ENCODE peak calls at places on chromosomes 16 and 17, in nine cellular contexts. One of them, this sample, is unnamed.

GRCh38 chr16:27233731-27234130 is 30.4 kb downstream of the KDM8 start:
- DNase-seq in testis: no peak
- DNase-seq in heart left ventricle: no peak
- DNase-seq in stomach: no peak
- DNase-seq in body of pancreas: no peak
- DNase-seq in uterus: no peak
- DNase-seq in Peyer's patch: no peak
- DNase-seq in HCT116: no peak
- DNase-seq in right lobe of liver: no peak
- DNase-seq in this sample: no peak

GRCh38 chr17:63706346-63707102 is 6.6 kb upstream of the LIMD2 start:
- DNase-seq in body of pancreas: no peak
- DNase-seq in stomach: no peak
- DNase-seq in testis: no peak
- DNase-seq in uterus: no peak
- DNase-seq in Peyer's patch: no peak
- DNase-seq in HCT116: no peak
- DNase-seq in heart left ventricle: no peak
- DNase-seq in right lobe of liver: no peak
- DNase-seq in this sample: no peak

GRCh38 chr17:14359251-14359939 is 58.5 kb downstream of the HS3ST3B1 start:
- DNase-seq in stomach: no peak
- DNase-seq in HCT116: no peak
- DNase-seq in testis: no peak
- DNase-seq in right lobe of liver: no peak
- DNase-seq in body of pancreas: no peak
- DNase-seq in uterus: no peak
- DNase-seq in Peyer's patch: no peak
- DNase-seq in heart left ventricle: no peak
- DNase-seq in this sample: no peak

GRCh38 chr16:5905935-5906334 is 808.3 kb upstream of the EEF2KMT start:
- DNase-seq in HCT116: no peak
- DNase-seq in heart left ventricle: no peak
- DNase-seq in uterus: no peak
- DNase-seq in Peyer's patch: no peak
- DNase-seq in stomach: no peak
- DNase-seq in body of pancreas: no peak
- DNase-seq in right lobe of liver: no peak
- DNase-seq in testis: no peak
- DNase-seq in this sample: no peak

GRCh38 chr17:61219460-61219859 is 180.2 kb upstream of the TBX2 start:
- DNase-seq in Peyer's patch: no peak
- DNase-seq in testis: no peak
- DNase-seq in body of pancreas: no peak
- DNase-seq in uterus: no peak
- DNase-seq in heart left ventricle: peak
- DNase-seq in HCT116: no peak
- DNase-seq in right lobe of liver: no peak
- DNase-seq in stomach: no peak
- DNase-seq in this sample: no peak

GRCh38 chr17:27353469-27354050 is 59.6 kb downstream of the WSB1 start:
- DNase-seq in body of pancreas: peak
- DNase-seq in uterus: peak
- DNase-seq in heart left ventricle: peak
- DNase-seq in stomach: peak
- DNase-seq in HCT116: peak
- DNase-seq in Peyer's patch: peak
- DNase-seq in testis: peak
- DNase-seq in right lobe of liver: peak
- DNase-seq in this sample: peak

GRCh38 chr17:47866941-47867340 is 16.0 kb upstream of the SP6 start:
- DNase-seq in Peyer's patch: no peak
- DNase-seq in stomach: no peak
- DNase-seq in heart left ventricle: peak
- DNase-seq in HCT116: no peak
- DNase-seq in right lobe of liver: peak
- DNase-seq in body of pancreas: no peak
- DNase-seq in testis: no peak
- DNase-seq in uterus: no peak
- DNase-seq in this sample: no peak

GRCh38 chr17:31654936-31655335 is 204.1 kb downstream of the COPRS start:
- DNase-seq in HCT116: no peak
- DNase-seq in Peyer's patch: no peak
- DNase-seq in heart left ventricle: peak
- DNase-seq in stomach: no peak
- DNase-seq in testis: no peak
- DNase-seq in uterus: no peak
- DNase-seq in right lobe of liver: no peak
- DNase-seq in body of pancreas: no peak
- DNase-seq in this sample: peak

GRCh38 chr16:77289331-77289809 is 90.2 kb downstream of the SYCE1L start:
- DNase-seq in Peyer's patch: no peak
- DNase-seq in stomach: no peak
- DNase-seq in uterus: no peak
- DNase-seq in right lobe of liver: no peak
- DNase-seq in body of pancreas: no peak
- DNase-seq in heart left ventricle: no peak
- DNase-seq in testis: no peak
- DNase-seq in HCT116: no peak
- DNase-seq in this sample: no peak

GRCh38 chr17:9239821-9240658 is 218.7 kb downstream of the NTN1 start:
- DNase-seq in stomach: peak
- DNase-seq in Peyer's patch: peak
- DNase-seq in HCT116: peak
- DNase-seq in body of pancreas: peak
- DNase-seq in right lobe of liver: peak
- DNase-seq in testis: peak
- DNase-seq in uterus: peak
- DNase-seq in heart left ventricle: peak
- DNase-seq in this sample: no peak

GRCh38 chr16:67649494-67649931 is 4.6 kb downstream of the CARMIL2 start:
- DNase-seq in right lobe of liver: no peak
- DNase-seq in body of pancreas: no peak
- DNase-seq in testis: no peak
- DNase-seq in heart left ventricle: no peak
- DNase-seq in HCT116: no peak
- DNase-seq in uterus: no peak
- DNase-seq in stomach: no peak
- DNase-seq in Peyer's patch: peak
- DNase-seq in this sample: no peak

GRCh38 chr16:88326611-88327485 is 55.9 kb upstream of the ZNF469 start:
- DNase-seq in stomach: no peak
- DNase-seq in uterus: no peak
- DNase-seq in heart left ventricle: no peak
- DNase-seq in HCT116: no peak
- DNase-seq in Peyer's patch: no peak
- DNase-seq in right lobe of liver: no peak
- DNase-seq in body of pancreas: no peak
- DNase-seq in testis: no peak
- DNase-seq in this sample: no peak

GRCh38 chr16:11010576-11011221 is 66.3 kb downstream of the CLEC16A start:
- DNase-seq in HCT116: no peak
- DNase-seq in stomach: no peak
- DNase-seq in heart left ventricle: peak
- DNase-seq in uterus: peak
- DNase-seq in right lobe of liver: no peak
- DNase-seq in testis: peak
- DNase-seq in body of pancreas: peak
- DNase-seq in Peyer's patch: no peak
- DNase-seq in this sample: no peak

GRCh38 chr17:72797142-72797541 is 295.3 kb downstream of the SLC39A11 start:
- DNase-seq in uterus: no peak
- DNase-seq in heart left ventricle: no peak
- DNase-seq in right lobe of liver: no peak
- DNase-seq in testis: no peak
- DNase-seq in body of pancreas: no peak
- DNase-seq in Peyer's patch: no peak
- DNase-seq in stomach: no peak
- DNase-seq in HCT116: no peak
- DNase-seq in this sample: no peak

GRCh38 chr17:57001541-57001940 is 23.6 kb downstream of the SCPEP1 start:
- DNase-seq in uterus: no peak
- DNase-seq in stomach: no peak
- DNase-seq in right lobe of liver: no peak
- DNase-seq in Peyer's patch: no peak
- DNase-seq in testis: no peak
- DNase-seq in heart left ventricle: no peak
- DNase-seq in HCT116: no peak
- DNase-seq in body of pancreas: no peak
- DNase-seq in this sample: no peak

GRCh38 chr17:2123467-2124251 is 68.8 kb downstream of the HIC1 start:
- DNase-seq in body of pancreas: no peak
- DNase-seq in heart left ventricle: no peak
- DNase-seq in HCT116: no peak
- DNase-seq in Peyer's patch: no peak
- DNase-seq in uterus: no peak
- DNase-seq in stomach: no peak
- DNase-seq in testis: peak
- DNase-seq in right lobe of liver: no peak
- DNase-seq in this sample: no peak
- TF ChIP-seq POLR2A in body of pancreas: no peak
- TF ChIP-seq POLR2A in heart left ventricle: no peak
- TF ChIP-seq POLR2A in HCT116: no peak
- TF ChIP-seq POLR2A in Peyer's patch: no peak
- TF ChIP-seq POLR2A in uterus: no peak
- TF ChIP-seq POLR2A in stomach: no peak
- TF ChIP-seq POLR2A in testis: no peak
- TF ChIP-seq POLR2A in right lobe of liver: no peak
- TF ChIP-seq POLR2A in this sample: no peak

GRCh38 chr17:68019336-68019674 is 16.2 kb upstream of the KPNA2 start:
- DNase-seq in uterus: no peak
- DNase-seq in stomach: no peak
- DNase-seq in testis: no peak
- DNase-seq in HCT116: no peak
- DNase-seq in heart left ventricle: no peak
- DNase-seq in Peyer's patch: no peak
- DNase-seq in right lobe of liver: no peak
- DNase-seq in body of pancreas: no peak
- DNase-seq in this sample: no peak

GRCh38 chr17:68021963-68022362 is 13.6 kb upstream of the KPNA2 start:
- DNase-seq in right lobe of liver: no peak
- DNase-seq in body of pancreas: no peak
- DNase-seq in HCT116: no peak
- DNase-seq in heart left ventricle: no peak
- DNase-seq in testis: no peak
- DNase-seq in uterus: no peak
- DNase-seq in Peyer's patch: no peak
- DNase-seq in stomach: no peak
- DNase-seq in this sample: no peak

GRCh38 chr17:68020451-68020779 is 15.1 kb upstream of the KPNA2 start:
- DNase-seq in HCT116: no peak
- DNase-seq in testis: no peak
- DNase-seq in heart left ventricle: no peak
- DNase-seq in right lobe of liver: no peak
- DNase-seq in body of pancreas: no peak
- DNase-seq in uterus: no peak
- DNase-seq in stomach: no peak
- DNase-seq in Peyer's patch: no peak
- DNase-seq in this sample: peak

GRCh38 chr17:68016838-68017237 is 18.7 kb upstream of the KPNA2 start:
- DNase-seq in Peyer's patch: no peak
- DNase-seq in heart left ventricle: no peak
- DNase-seq in stomach: no peak
- DNase-seq in uterus: no peak
- DNase-seq in HCT116: no peak
- DNase-seq in testis: no peak
- DNase-seq in body of pancreas: no peak
- DNase-seq in right lobe of liver: no peak
- DNase-seq in this sample: no peak

GRCh38 chr17:68019675-68020450 is 15.7 kb upstream of the KPNA2 start:
- DNase-seq in right lobe of liver: peak
- DNase-seq in HCT116: peak
- DNase-seq in uterus: peak
- DNase-seq in body of pancreas: peak
- DNase-seq in heart left ventricle: peak
- DNase-seq in Peyer's patch: peak
- DNase-seq in testis: peak
- DNase-seq in stomach: peak
- DNase-seq in this sample: peak
- TF ChIP-seq POLR2A in right lobe of liver: peak
- TF ChIP-seq POLR2A in HCT116: peak
- TF ChIP-seq POLR2A in uterus: peak
- TF ChIP-seq POLR2A in body of pancreas: peak
- TF ChIP-seq POLR2A in heart left ventricle: peak
- TF ChIP-seq POLR2A in Peyer's patch: peak
- TF ChIP-seq POLR2A in testis: no peak
- TF ChIP-seq POLR2A in stomach: no peak
- TF ChIP-seq POLR2A in this sample: peak

GRCh38 chr17:50506298-50506697 is 1.9 kb upstream of the MYCBPAP start:
- DNase-seq in testis: no peak
- DNase-seq in stomach: no peak
- DNase-seq in Peyer's patch: peak
- DNase-seq in right lobe of liver: no peak
- DNase-seq in heart left ventricle: no peak
- DNase-seq in uterus: no peak
- DNase-seq in HCT116: no peak
- DNase-seq in body of pancreas: no peak
- DNase-seq in this sample: no peak

GRCh38 chr17:50505731-50506130 is 2.5 kb upstream of the MYCBPAP start:
- DNase-seq in body of pancreas: no peak
- DNase-seq in uterus: no peak
- DNase-seq in heart left ventricle: no peak
- DNase-seq in testis: no peak
- DNase-seq in Peyer's patch: peak
- DNase-seq in right lobe of liver: no peak
- DNase-seq in HCT116: no peak
- DNase-seq in stomach: no peak
- DNase-seq in this sample: no peak

GRCh38 chr17:50511058-50511457 is 2.8 kb downstream of the MYCBPAP start:
- DNase-seq in heart left ventricle: no peak
- DNase-seq in uterus: no peak
- DNase-seq in right lobe of liver: no peak
- DNase-seq in Peyer's patch: no peak
- DNase-seq in HCT116: no peak
- DNase-seq in testis: no peak
- DNase-seq in stomach: no peak
- DNase-seq in body of pancreas: no peak
- DNase-seq in this sample: peak

GRCh38 chr17:50508573-50509460 is 578 bp downstream of the MYCBPAP start:
- DNase-seq in body of pancreas: no peak
- DNase-seq in right lobe of liver: no peak
- DNase-seq in stomach: no peak
- DNase-seq in Peyer's patch: no peak
- DNase-seq in heart left ventricle: no peak
- DNase-seq in uterus: no peak
- DNase-seq in testis: no peak
- DNase-seq in HCT116: no peak
- DNase-seq in this sample: no peak

GRCh38 chr17:50507871-50508572 is at the start of gene MYCBPAP:
- DNase-seq in stomach: peak
- DNase-seq in HCT116: no peak
- DNase-seq in heart left ventricle: peak
- DNase-seq in uterus: peak
- DNase-seq in testis: peak
- DNase-seq in Peyer's patch: peak
- DNase-seq in right lobe of liver: peak
- DNase-seq in body of pancreas: peak
- DNase-seq in this sample: no peak
- TF ChIP-seq POLR2A in stomach: no peak
- TF ChIP-seq POLR2A in HCT116: no peak
- TF ChIP-seq POLR2A in heart left ventricle: no peak
- TF ChIP-seq POLR2A in uterus: no peak
- TF ChIP-seq POLR2A in testis: no peak
- TF ChIP-seq POLR2A in Peyer's patch: no peak
- TF ChIP-seq POLR2A in right lobe of liver: no peak
- TF ChIP-seq POLR2A in body of pancreas: peak
- TF ChIP-seq POLR2A in this sample: peak

GRCh38 chr17:62653002-62653830 is 25.7 kb downstream of the MRC2 start:
- DNase-seq in uterus: peak
- DNase-seq in HCT116: no peak
- DNase-seq in body of pancreas: peak
- DNase-seq in testis: peak
- DNase-seq in Peyer's patch: no peak
- DNase-seq in right lobe of liver: peak
- DNase-seq in heart left ventricle: peak
- DNase-seq in stomach: peak
- DNase-seq in this sample: peak
- TF ChIP-seq POLR2A in uterus: no peak
- TF ChIP-seq POLR2A in HCT116: no peak
- TF ChIP-seq POLR2A in body of pancreas: no peak
- TF ChIP-seq POLR2A in testis: no peak
- TF ChIP-seq POLR2A in Peyer's patch: no peak
- TF ChIP-seq POLR2A in right lobe of liver: peak
- TF ChIP-seq POLR2A in heart left ventricle: no peak
- TF ChIP-seq POLR2A in stomach: no peak
- TF ChIP-seq POLR2A in this sample: no peak

This sample was measured in H54.